ENCODE peak calls at places on chromosomes 5 and 9, in four cellular contexts. One of them, this sample, is unnamed.

GRCh38 chr9:106038266-106039001 is 344.1 kb downstream of the TMEM38B start:
- DNase-seq in stimulated activated naive B cell treated with anti-CD40 and anti-IgM and Interleukin-4, amounts not matched to agents 10 μg/mL and 1 μg/mL and 100 μg/mL, for 72 hours: no peak
- DNase-seq in amniotic stem cell: no peak
- DNase-seq in epithelial cell of prostate: no peak
- DNase-seq in this sample: no peak

GRCh38 chr5:108747111-108748009 is at the start of gene FER:
- DNase-seq in epithelial cell of prostate: peak; percentile 80
- DNase-seq in amniotic stem cell: peak; percentile 28
- DNase-seq in stimulated activated naive B cell treated with anti-CD40 and anti-IgM and Interleukin-4, amounts not matched to agents 10 μg/mL and 1 μg/mL and 100 μg/mL, for 72 hours: no peak
- DNase-seq in this sample: peak; percentile 84

GRCh38 chr9:14271078-14271673 is 42.8 kb downstream of the NFIB start:
- DNase-seq in epithelial cell of prostate: no peak
- DNase-seq in amniotic stem cell: no peak
- DNase-seq in stimulated activated naive B cell treated with anti-CD40 and anti-IgM and Interleukin-4, amounts not matched to agents 10 μg/mL and 1 μg/mL and 100 μg/mL, for 72 hours: no peak
- DNase-seq in this sample: no peak

GRCh38 chr9:78437721-78438610 is 141.0 kb downstream of the PSAT1 start:
- DNase-seq in epithelial cell of prostate: no peak
- DNase-seq in stimulated activated naive B cell treated with anti-CD40 and anti-IgM and Interleukin-4, amounts not matched to agents 10 μg/mL and 1 μg/mL and 100 μg/mL, for 72 hours: no peak
- DNase-seq in amniotic stem cell: no peak
- DNase-seq in this sample: no peak

GRCh38 chr5:35218981-35219380 is 11.3 kb downstream of the PRLR start:
- DNase-seq in stimulated activated naive B cell treated with anti-CD40 and anti-IgM and Interleukin-4, amounts not matched to agents 10 μg/mL and 1 μg/mL and 100 μg/mL, for 72 hours: no peak
- DNase-seq in amniotic stem cell: no peak
- DNase-seq in epithelial cell of prostate: no peak
- DNase-seq in this sample: no peak

GRCh38 chr9:126392662-126393383 is 66.2 kb downstream of the MVB12B start:
- DNase-seq in stimulated activated naive B cell treated with anti-CD40 and anti-IgM and Interleukin-4, amounts not matched to agents 10 μg/mL and 1 μg/mL and 100 μg/mL, for 72 hours: no peak
- DNase-seq in epithelial cell of prostate: no peak
- DNase-seq in amniotic stem cell: no peak
- DNase-seq in this sample: no peak

GRCh38 chr9:68560131-68560844 is 19.6 kb upstream of the TMEM252 start:
- DNase-seq in stimulated activated naive B cell treated with anti-CD40 and anti-IgM and Interleukin-4, amounts not matched to agents 10 μg/mL and 1 μg/mL and 100 μg/mL, for 72 hours: peak; percentile 56
- DNase-seq in epithelial cell of prostate: no peak
- DNase-seq in amniotic stem cell: no peak
- DNase-seq in this sample: peak; percentile 10

GRCh38 chr5:77849308-77849900 is 73.3 kb upstream of the TBCA start:
- DNase-seq in epithelial cell of prostate: no peak
- DNase-seq in stimulated activated naive B cell treated with anti-CD40 and anti-IgM and Interleukin-4, amounts not matched to agents 10 μg/mL and 1 μg/mL and 100 μg/mL, for 72 hours: no peak
- DNase-seq in amniotic stem cell: no peak
- DNase-seq in this sample: no peak

GRCh38 chr9:5793812-5794211 is 39.1 kb downstream of the ERMP1 start:
- DNase-seq in epithelial cell of prostate: no peak
- DNase-seq in stimulated activated naive B cell treated with anti-CD40 and anti-IgM and Interleukin-4, amounts not matched to agents 10 μg/mL and 1 μg/mL and 100 μg/mL, for 72 hours: no peak
- DNase-seq in amniotic stem cell: no peak
- DNase-seq in this sample: no peak

GRCh38 chr9:136847065-136847826 is 2.0 kb upstream of the PHPT1 start:
- DNase-seq in stimulated activated naive B cell treated with anti-CD40 and anti-IgM and Interleukin-4, amounts not matched to agents 10 μg/mL and 1 μg/mL and 100 μg/mL, for 72 hours: no peak
- DNase-seq in epithelial cell of prostate: no peak
- DNase-seq in amniotic stem cell: no peak
- DNase-seq in this sample: no peak

GRCh38 chr9:76756273-76756650 is 8.0 kb upstream of the PCA3 start:
- DNase-seq in stimulated activated naive B cell treated with anti-CD40 and anti-IgM and Interleukin-4, amounts not matched to agents 10 μg/mL and 1 μg/mL and 100 μg/mL, for 72 hours: no peak
- DNase-seq in epithelial cell of prostate: no peak
- DNase-seq in amniotic stem cell: no peak
- DNase-seq in this sample: no peak

GRCh38 chr9:136120438-136120844 is 1.8 kb upstream of the TMEM250 start:
- DNase-seq in amniotic stem cell: no peak
- DNase-seq in epithelial cell of prostate: no peak
- DNase-seq in stimulated activated naive B cell treated with anti-CD40 and anti-IgM and Interleukin-4, amounts not matched to agents 10 μg/mL and 1 μg/mL and 100 μg/mL, for 72 hours: no peak
- DNase-seq in this sample: peak; percentile 36

GRCh38 chr5:126126574-126126973 is 296.6 kb upstream of the GRAMD2B start:
- DNase-seq in amniotic stem cell: no peak
- DNase-seq in epithelial cell of prostate: no peak
- DNase-seq in stimulated activated naive B cell treated with anti-CD40 and anti-IgM and Interleukin-4, amounts not matched to agents 10 μg/mL and 1 μg/mL and 100 μg/mL, for 72 hours: no peak
- DNase-seq in this sample: no peak

GRCh38 chr9:126417007-126417406 is 90.4 kb downstream of the MVB12B start:
- DNase-seq in epithelial cell of prostate: no peak
- DNase-seq in amniotic stem cell: no peak
- DNase-seq in stimulated activated naive B cell treated with anti-CD40 and anti-IgM and Interleukin-4, amounts not matched to agents 10 μg/mL and 1 μg/mL and 100 μg/mL, for 72 hours: no peak
- DNase-seq in this sample: no peak

GRCh38 chr5:75007537-75007847 is 44.9 kb downstream of the GCNT4 start:
- DNase-seq in epithelial cell of prostate: no peak
- DNase-seq in amniotic stem cell: no peak
- DNase-seq in stimulated activated naive B cell treated with anti-CD40 and anti-IgM and Interleukin-4, amounts not matched to agents 10 μg/mL and 1 μg/mL and 100 μg/mL, for 72 hours: no peak
- DNase-seq in this sample: no peak

GRCh38 chr5:34524123-34524522 is 132.0 kb upstream of the RAI14 start:
- DNase-seq in stimulated activated naive B cell treated with anti-CD40 and anti-IgM and Interleukin-4, amounts not matched to agents 10 μg/mL and 1 μg/mL and 100 μg/mL, for 72 hours: no peak
- DNase-seq in epithelial cell of prostate: no peak
- DNase-seq in amniotic stem cell: no peak
- DNase-seq in this sample: no peak

GRCh38 chr5:9782806-9783560 is 152.8 kb upstream of the TAS2R1 start:
- DNase-seq in epithelial cell of prostate: no peak
- DNase-seq in stimulated activated naive B cell treated with anti-CD40 and anti-IgM and Interleukin-4, amounts not matched to agents 10 μg/mL and 1 μg/mL and 100 μg/mL, for 72 hours: no peak
- DNase-seq in amniotic stem cell: no peak
- DNase-seq in this sample: no peak

GRCh38 chr9:93451762-93452709 is 551 bp downstream of the FAM120A start:
- DNase-seq in stimulated activated naive B cell treated with anti-CD40 and anti-IgM and Interleukin-4, amounts not matched to agents 10 μg/mL and 1 μg/mL and 100 μg/mL, for 72 hours: peak; percentile 28
- DNase-seq in epithelial cell of prostate: no peak
- DNase-seq in amniotic stem cell: no peak
- DNase-seq in this sample: peak; percentile 44

GRCh38 chr5:156879665-156880285 is 29.7 kb downstream of the PPP1R2B start:
- DNase-seq in amniotic stem cell: no peak
- DNase-seq in stimulated activated naive B cell treated with anti-CD40 and anti-IgM and Interleukin-4, amounts not matched to agents 10 μg/mL and 1 μg/mL and 100 μg/mL, for 72 hours: no peak
- DNase-seq in epithelial cell of prostate: no peak
- DNase-seq in this sample: no peak

GRCh38 chr9:131254107-131254491 is 22.2 kb downstream of the FAM78A start:
- DNase-seq in amniotic stem cell: no peak
- DNase-seq in epithelial cell of prostate: no peak
- DNase-seq in stimulated activated naive B cell treated with anti-CD40 and anti-IgM and Interleukin-4, amounts not matched to agents 10 μg/mL and 1 μg/mL and 100 μg/mL, for 72 hours: peak; percentile 43
- DNase-seq in this sample: no peak

GRCh38 chr5:38163636-38164237 is 94.6 kb upstream of the EGFLAM start:
- DNase-seq in stimulated activated naive B cell treated with anti-CD40 and anti-IgM and Interleukin-4, amounts not matched to agents 10 μg/mL and 1 μg/mL and 100 μg/mL, for 72 hours: no peak
- DNase-seq in amniotic stem cell: no peak
- DNase-seq in epithelial cell of prostate: no peak
- DNase-seq in this sample: no peak

GRCh38 chr9:89812556-89813181 is 207.9 kb downstream of the GADD45G start:
- DNase-seq in stimulated activated naive B cell treated with anti-CD40 and anti-IgM and Interleukin-4, amounts not matched to agents 10 μg/mL and 1 μg/mL and 100 μg/mL, for 72 hours: no peak
- DNase-seq in epithelial cell of prostate: no peak
- DNase-seq in amniotic stem cell: no peak
- DNase-seq in this sample: no peak

GRCh38 chr5:141041427-141041785 is 9.8 kb upstream of the PCDHB1 start:
- DNase-seq in amniotic stem cell: no peak
- DNase-seq in epithelial cell of prostate: no peak
- DNase-seq in stimulated activated naive B cell treated with anti-CD40 and anti-IgM and Interleukin-4, amounts not matched to agents 10 μg/mL and 1 μg/mL and 100 μg/mL, for 72 hours: no peak
- DNase-seq in this sample: no peak

GRCh38 chr5:126228934-126229333 is 194.3 kb upstream of the GRAMD2B start:
- DNase-seq in amniotic stem cell: no peak
- DNase-seq in stimulated activated naive B cell treated with anti-CD40 and anti-IgM and Interleukin-4, amounts not matched to agents 10 μg/mL and 1 μg/mL and 100 μg/mL, for 72 hours: no peak
- DNase-seq in epithelial cell of prostate: no peak
- DNase-seq in this sample: no peak

GRCh38 chr9:115964710-115965347 is 188.8 kb upstream of the PAPPA start:
- DNase-seq in amniotic stem cell: no peak
- DNase-seq in epithelial cell of prostate: no peak
- DNase-seq in stimulated activated naive B cell treated with anti-CD40 and anti-IgM and Interleukin-4, amounts not matched to agents 10 μg/mL and 1 μg/mL and 100 μg/mL, for 72 hours: no peak
- DNase-seq in this sample: no peak

GRCh38 chr5:73388371-73388684 is 60.2 kb downstream of the FOXD1 start:
- DNase-seq in amniotic stem cell: no peak
- DNase-seq in stimulated activated naive B cell treated with anti-CD40 and anti-IgM and Interleukin-4, amounts not matched to agents 10 μg/mL and 1 μg/mL and 100 μg/mL, for 72 hours: no peak
- DNase-seq in epithelial cell of prostate: no peak
- DNase-seq in this sample: no peak

GRCh38 chr5:157568717-157569116 is 6.9 kb downstream of the ADAM19 start:
- DNase-seq in amniotic stem cell: no peak
- DNase-seq in epithelial cell of prostate: no peak
- DNase-seq in stimulated activated naive B cell treated with anti-CD40 and anti-IgM and Interleukin-4, amounts not matched to agents 10 μg/mL and 1 μg/mL and 100 μg/mL, for 72 hours: no peak
- DNase-seq in this sample: no peak